ENCODE peak calls at places on chromosomes 6 and 20, in ten cellular contexts. P, L, K, E, M, J, Z, H, X and T are unnamed samples.

GRCh38 chr20:56816349-56816748 is 187.2 kb downstream of the TFAP2C start:
- DNase-seq in P (no peak), J (no peak), H (no peak), E (no peak), X (no peak), K (no peak), M (no peak), Z (no peak), L (no peak), T (no peak)

GRCh38 chr20:29326376-29327070 is 1930.9 kb upstream of the DEFB115 start:
- DNase-seq in L (no peak), J (no peak), X (no peak), P (no peak), M (no peak), Z (no peak), H (no peak), K (no peak), E (no peak), T (no peak)

GRCh38 chr6:93779086-93779858 is 359.9 kb upstream of the EPHA7 start:
- DNase-seq in Z (peak), M (no peak), H (no peak), P (peak), L (no peak), J (peak), E (no peak), X (no peak), K (no peak), T (no peak)

GRCh38 chr20:49534314-49534713 is 33.6 kb downstream of the PTGIS start:
- DNase-seq in L (no peak), P (peak), M (peak), K (peak), E (peak), H (peak), X (peak), J (peak), Z (peak), T (no peak)

GRCh38 chr20:31569163-31570020 is 35.7 kb upstream of the ID1 start:
- DNase-seq in X (peak), Z (peak), L (no peak), M (peak), K (peak), P (peak), H (peak), J (peak), E (peak), T (peak)

GRCh38 chr6:31037169-31037568 is 26.9 kb downstream of the MUC22 start:
- DNase-seq in E (no peak), K (peak), J (peak), X (no peak), H (no peak), Z (no peak), M (no peak), P (no peak), L (no peak), T (no peak)

GRCh38 chr6:75268121-75268987 is 16.2 kb downstream of the TMEM30A start:
- DNase-seq in H (no peak), Z (no peak), P (no peak), X (no peak), E (no peak), M (peak), K (no peak), L (no peak), J (no peak), T (no peak)

GRCh38 chr20:53753880-53754459 is 160.3 kb upstream of the ZNF217 start:
- DNase-seq in J (no peak), K (no peak), M (no peak), H (no peak), L (no peak), P (no peak), Z (no peak), X (no peak), E (no peak), T (no peak)

GRCh38 chr6:149057464-149057840 is 260.1 kb upstream of the TAB2 start:
- DNase-seq in E (no peak), P (no peak), X (no peak), L (no peak), H (no peak), K (no peak), M (no peak), J (no peak), Z (no peak), T (no peak)

GRCh38 chr6:148854992-148855391 is 108.2 kb downstream of the UST start:
- DNase-seq in J (no peak), H (no peak), L (no peak), E (no peak), M (no peak), K (no peak), Z (no peak), P (no peak), X (no peak), T (no peak)

GRCh38 chr20:1186367-1186991 is 1.7 kb upstream of the TMEM74B start:
- DNase-seq in J (no peak), K (no peak), Z (no peak), E (no peak), M (no peak), L (no peak), P (no peak), X (no peak), H (no peak), T (no peak)

GRCh38 chr6:129593233-129593564 is 116.8 kb downstream of the ARHGAP18 start:
- DNase-seq in X (no peak), K (no peak), L (no peak), H (no peak), Z (no peak), E (no peak), J (peak), P (no peak), M (no peak), T (no peak)

GRCh38 chr20:55424968-55425367 is 580.4 kb downstream of the CBLN4 start:
- DNase-seq in M (no peak), J (no peak), K (peak), H (no peak), P (no peak), Z (no peak), X (no peak), E (no peak), L (no peak), T (no peak)

GRCh38 chr6:105522626-105523322 is 119.9 kb upstream of the PREP start:
- DNase-seq in E (no peak), K (no peak), J (peak), L (no peak), Z (no peak), M (no peak), H (no peak), X (no peak), P (no peak), T (no peak)